ENCODE peak calls at places on chromosome 12, in seven cellular contexts. O is mammary epithelial cell, S is GM12891, P is GM20000, E is hippocampal formation, H is NCI-H748 treated with DMSO at 0.1 percent for 48 hours, U is non-pigmented ciliary epithelial cell. R is an unnamed sample.

GRCh38 chr12:82648510-82648909 is 38.2 kb upstream of the TMTC2 start:
- DNase-seq in O (no peak), S (no peak), P (no peak), E (no peak), H (no peak), U (no peak), R (no peak)

GRCh38 chr12:122888232-122888752 is 7.6 kb downstream of the VPS37B start:
- DNase-seq in O (peak), S (no peak), P (no peak), E (no peak), H (peak), U (no peak), R (no peak)

GRCh38 chr12:5518584-5519365 is 86.9 kb downstream of the NTF3 start:
- DNase-seq in O (no peak), S (no peak), P (no peak), E (no peak), H (no peak), U (no peak), R (no peak)

GRCh38 chr12:43758728-43759563 is at the start of the genes IRAK4 and PUS7L:
- DNase-seq in O (peak), S (peak), P (peak), E (peak), H (peak), U (peak), R (peak)

GRCh38 chr12:49014547-49014946 is 4.0 kb downstream of the PRKAG1 start:
- DNase-seq in O (peak), S (no peak), P (no peak), E (no peak), H (no peak), U (no peak), R (no peak)

GRCh38 chr12:94603434-94604068 is 46.8 kb downstream of the TMCC3 start:
- DNase-seq in O (no peak), S (no peak), P (peak), E (no peak), H (peak), U (no peak), R (no peak)

GRCh38 chr12:130788515-130788914 is 50.5 kb downstream of the STX2 start:
- DNase-seq in O (no peak), S (no peak), P (no peak), E (no peak), H (no peak), U (no peak), R (no peak)

GRCh38 chr12:123369209-123369608 is 4.6 kb upstream of the SBNO1 start:
- DNase-seq in O (no peak), S (no peak), P (no peak), E (no peak), H (no peak), U (no peak), R (no peak)

GRCh38 chr12:52182456-52182855 is 9.4 kb downstream of the KRT80 start:
- DNase-seq in O (no peak), S (no peak), P (no peak), E (no peak), H (no peak), U (no peak), R (no peak)

GRCh38 chr12:92928431-92928961 is 599 bp downstream of the EEA1 start:
- DNase-seq in O (peak), S (peak), P (no peak), E (peak), H (no peak), U (no peak), R (peak)

GRCh38 chr12:15227004-15227679 is 5.9 kb upstream of the RERG start:
- DNase-seq in O (peak), S (peak), P (peak), E (no peak), H (no peak), U (no peak), R (no peak)

GRCh38 chr12:4005851-4006400 is 132.7 kb upstream of the PARP11 start:
- DNase-seq in O (no peak), S (no peak), P (no peak), E (no peak), H (no peak), U (no peak), R (no peak)

GRCh38 chr12:40056357-40056756 is 49.5 kb downstream of the SLC2A13 start:
- DNase-seq in O (no peak), S (no peak), P (no peak), E (no peak), H (no peak), U (no peak), R (no peak)

GRCh38 chr12:103877934-103878510 is 37.0 kb upstream of the NT5DC3 start:
- DNase-seq in O (peak), S (peak), P (peak), E (peak), H (peak), U (peak), R (peak)

GRCh38 chr12:64633940-64634337 is 23.6 kb downstream of the RASSF3 start:
- DNase-seq in O (peak), S (no peak), P (no peak), E (no peak), H (no peak), U (no peak), R (no peak)

GRCh38 chr12:104827587-104827986 is 130.5 kb downstream of the SLC41A2 start:
- DNase-seq in O (no peak), S (no peak), P (no peak), E (no peak), H (no peak), U (no peak), R (no peak)

GRCh38 chr12:21527451-21528180 is 1.5 kb downstream of the SPX start:
- DNase-seq in O (peak), S (peak), P (peak), E (peak), H (peak), U (no peak), R (peak)

GRCh38 chr12:4441355-4442330 is 4.0 kb downstream of the FGF6 start:
- DNase-seq in O (no peak), S (no peak), P (no peak), E (no peak), H (peak), U (no peak), R (no peak)

GRCh38 chr12:82833461-82833860 is 146.8 kb downstream of the TMTC2 start:
- DNase-seq in O (no peak), S (no peak), P (no peak), E (no peak), H (no peak), U (no peak), R (no peak)

GRCh38 chr12:63706336-63706735 is 38.0 kb upstream of the DPY19L2 start:
- DNase-seq in O (no peak), S (no peak), P (no peak), E (no peak), H (no peak), U (no peak), R (no peak)

GRCh38 chr12:31585271-31585670 is 5.7 kb downstream of the DENND5B start:
- DNase-seq in O (no peak), S (no peak), P (no peak), E (no peak), H (no peak), U (peak), R (no peak)

GRCh38 chr12:120039711-120040110 is 50.7 kb downstream of the BICDL1 start:
- DNase-seq in O (no peak), S (no peak), P (no peak), E (no peak), H (no peak), U (no peak), R (no peak)

GRCh38 chr12:6376079-6376941 is 947 bp upstream of the SCNN1A start:
- DNase-seq in O (peak), S (no peak), P (peak), E (no peak), H (no peak), U (no peak), R (no peak)

GRCh38 chr12:80778005-80778541 is 61.4 kb downstream of the MYF5 start:
- DNase-seq in O (peak), S (peak), P (peak), E (peak), H (peak), U (peak), R (no peak)

GRCh38 chr12:9134981-9135628 is 19.4 kb upstream of the A2M start:
- DNase-seq in O (peak), S (no peak), P (peak), E (no peak), H (no peak), U (no peak), R (no peak)

GRCh38 chr12:74539765-74540526 is 2.3 kb downstream of the ATXN7L3B start:
- DNase-seq in O (no peak), S (no peak), P (no peak), E (no peak), H (no peak), U (no peak), R (no peak)

R was measured in stimulated activated CD8-positive, alpha-beta memory T cell treated with anti-CD3 and anti-CD28 coated beads, Interleukin-12 subunit alpha, Interleukin-12 subunit beta, amount 100 ng/mL, for 4 hours.